ENCODE peak calls at places on chromosomes 16 and 17, in six cellular contexts. Z is pulmonary artery endothelial cell, B is K562, C is RPMI7951, O is Caki2, K is coronary artery. E is an unnamed sample.

GRCh38 chr17:78315355-78316114 is 44.3 kb downstream of the SOCS3 start:
- DNase-seq in B (peak; percentile 96), K (peak; percentile 95), O (peak; percentile 92), C (peak; percentile 95), Z (no peak), E (peak; percentile 53)

GRCh38 chr17:77637807-77638182 is 320.7 kb upstream of the TNRC6C start:
- DNase-seq in B (no peak), O (no peak), K (no peak), Z (no peak), C (no peak), E (no peak)

GRCh38 chr16:57564571-57565270 is 22.3 kb downstream of the ADGRG5 start:
- DNase-seq in Z (no peak), C (peak; percentile 64), O (no peak), B (no peak), K (no peak), E (no peak)

GRCh38 chr17:64969046-64969501 is 49.8 kb upstream of the LRRC37A3 start:
- DNase-seq in Z (no peak), O (no peak), C (no peak), B (no peak), K (no peak), E (no peak)

GRCh38 chr16:85291302-85292148 is 179.3 kb upstream of the CIBAR2 start:
- DNase-seq in Z (no peak), K (no peak), B (peak; percentile 75), O (no peak), C (peak; percentile 77), E (peak; percentile 44)

GRCh38 chr17:57747221-57748017 is 2.3 kb upstream of the CCDC182 start:
- DNase-seq in B (peak; percentile 62), Z (peak; percentile 41), O (peak; percentile 59), K (no peak), C (peak; percentile 51), E (peak; percentile 78)

GRCh38 chr16:19162085-19162484 is 6.0 kb upstream of the SYT17 start:
- DNase-seq in K (no peak), C (no peak), Z (no peak), O (no peak), B (no peak), E (no peak)

GRCh38 chr17:39677581-39678339 is 9.5 kb downstream of the PNMT start:
- DNase-seq in B (no peak), K (peak; percentile 94), Z (no peak), C (no peak), O (no peak), E (no peak)

GRCh38 chr17:50090971-50091950 is 3.9 kb upstream of the PDK2 start:
- DNase-seq in B (no peak), K (no peak), Z (no peak), O (no peak), C (no peak), E (no peak)

GRCh38 chr17:38719284-38719942 is 10.7 kb upstream of the CISD3 start:
- DNase-seq in K (no peak), B (no peak), C (no peak), Z (no peak), O (no peak), E (no peak)

GRCh38 chr16:88775825-88776224 is 9.2 kb downstream of the PIEZO1 start:
- DNase-seq in K (no peak), Z (no peak), O (no peak), C (no peak), B (no peak), E (no peak)

GRCh38 chr17:54932711-54933110 is 32.1 kb downstream of the TOM1L1 start:
- DNase-seq in K (no peak), C (no peak), O (no peak), B (no peak), Z (no peak), E (no peak)

GRCh38 chr16:20650400-20651159 is 46.9 kb downstream of the ACSM1 start:
- DNase-seq in Z (no peak), C (no peak), K (no peak), B (no peak), O (no peak), E (no peak)

GRCh38 chr16:578870-579405 is 9.2 kb downstream of the PIGQ start:
- DNase-seq in O (no peak), C (no peak), Z (peak; percentile 37), B (peak; percentile 67), K (no peak), E (no peak)

GRCh38 chr17:2227025-2227699 is 76.4 kb downstream of the SMG6 start:
- DNase-seq in Z (no peak), C (no peak), K (no peak), O (no peak), B (no peak), E (no peak)

GRCh38 chr16:27480761-27481160 is 69.0 kb downstream of the GTF3C1 start:
- DNase-seq in O (no peak), B (no peak), C (no peak), Z (no peak), K (no peak), E (no peak)